ENCODE peak calls at places on chromosomes 12 and 14, in six cellular contexts. J, A, H, U, N and Q are unnamed samples.

GRCh38 chr12:52204095-52204930 is 12.5 kb upstream of the KRT80 start:
- DNase-seq in J (no peak), A (no peak), H (no peak), U (no peak), N (no peak), Q (peak)

GRCh38 chr12:68455676-68456345 is 123.6 kb upstream of the MDM1 start:
- DNase-seq in J (no peak), A (no peak), H (no peak), U (no peak), N (no peak), Q (no peak)

GRCh38 chr14:24556756-24557155 is 19.3 kb downstream of the CTSG start:
- DNase-seq in J (no peak), A (no peak), H (no peak), U (no peak), N (no peak), Q (no peak)

GRCh38 chr12:124744659-124745467 is 118.8 kb downstream of the SCARB1 start:
- DNase-seq in J (no peak), A (no peak), H (no peak), U (no peak), N (no peak), Q (no peak)

GRCh38 chr14:89027097-89027740 is 202.8 kb downstream of the TTC8 start:
- DNase-seq in J (peak), A (no peak), H (peak), U (peak), N (peak), Q (peak)

GRCh38 chr12:110330544-110330943 is 49.5 kb downstream of the ATP2A2 start:
- DNase-seq in J (no peak), A (no peak), H (no peak), U (no peak), N (no peak), Q (no peak)

GRCh38 chr14:54026671-54027070 is 70.0 kb upstream of the BMP4 start:
- DNase-seq in J (no peak), A (no peak), H (no peak), U (no peak), N (no peak), Q (no peak)

GRCh38 chr14:72961579-72962335 is 35.5 kb downstream of the DCAF4 start:
- DNase-seq in J (no peak), A (no peak), H (no peak), U (no peak), N (no peak), Q (no peak)

GRCh38 chr12:64526859-64527258 is 74.9 kb downstream of the TBK1 start:
- DNase-seq in J (no peak), A (no peak), H (no peak), U (no peak), N (no peak), Q (no peak)

GRCh38 chr12:11961686-11962085 is 109.1 kb upstream of the BCL2L14 start:
- DNase-seq in J (no peak), A (no peak), H (no peak), U (no peak), N (no peak), Q (no peak)

GRCh38 chr12:51362307-51362706 is 15.8 kb upstream of the CELA1 start:
- DNase-seq in J (peak), A (no peak), H (no peak), U (no peak), N (no peak), Q (no peak)

GRCh38 chr14:67332468-67332867 is 27.1 kb downstream of the ATP6V1D start:
- DNase-seq in J (no peak), A (no peak), H (no peak), U (no peak), N (no peak), Q (no peak)

GRCh38 chr12:46145881-46146280 is 123.0 kb downstream of the SLC38A1 start:
- DNase-seq in J (no peak), A (no peak), H (no peak), U (no peak), N (no peak), Q (no peak)

GRCh38 chr14:106094654-106095189 is 568.3 kb downstream of the TMEM121 start:
- DNase-seq in J (no peak), A (no peak), H (peak), U (peak), N (peak), Q (no peak)

GRCh38 chr14:68780358-68781160 is 12.3 kb downstream of the ZFP36L1 start:
- DNase-seq in J (no peak), A (peak), H (no peak), U (peak), N (no peak), Q (peak)

GRCh38 chr12:32126720-32127119 is 20.1 kb downstream of the BICD1 start:
- DNase-seq in J (no peak), A (no peak), H (no peak), U (no peak), N (no peak), Q (no peak)

GRCh38 chr12:95368931-95369330 is 105.0 kb upstream of the METAP2 start:
- DNase-seq in J (no peak), A (no peak), H (no peak), U (no peak), N (no peak), Q (no peak)

GRCh38 chr12:50257226-50258166 is 25.8 kb downstream of the LIMA1 start:
- DNase-seq in J (no peak), A (no peak), H (peak), U (no peak), N (no peak), Q (no peak)

GRCh38 chr12:56838602-56839488 is 75.7 kb downstream of the HSD17B6 start:
- DNase-seq in J (no peak), A (no peak), H (no peak), U (no peak), N (no peak), Q (no peak)

GRCh38 chr12:20798561-20798960 is 11.9 kb upstream of the SLCO1B3 start:
- DNase-seq in J (no peak), A (no peak), H (no peak), U (no peak), N (no peak), Q (no peak)

GRCh38 chr14:35159742-35160409 is 37.5 kb downstream of the PRORP start:
- DNase-seq in J (no peak), A (no peak), H (no peak), U (no peak), N (no peak), Q (no peak)

GRCh38 chr12:107684029-107684790 is 1.4 kb upstream of the PWP1 start:
- DNase-seq in J (no peak), A (no peak), H (no peak), U (no peak), N (no peak), Q (no peak)

GRCh38 chr14:104093366-104094055 is 8.0 kb downstream of the ASPG start:
- DNase-seq in J (no peak), A (no peak), H (no peak), U (no peak), N (no peak), Q (no peak)

GRCh38 chr14:92783813-92784431 is 10.2 kb upstream of the GOLGA5 start:
- DNase-seq in J (no peak), A (peak), H (peak), U (no peak), N (no peak), Q (no peak)

GRCh38 chr14:72801381-72801812 is 92.5 kb downstream of the DPF3 start:
- DNase-seq in J (no peak), A (no peak), H (no peak), U (no peak), N (no peak), Q (no peak)

GRCh38 chr12:171743-172705 is 41.9 kb downstream of the SLC6A12 start:
- DNase-seq in J (no peak), A (no peak), H (no peak), U (no peak), N (no peak), Q (no peak)

GRCh38 chr12:6468283-6468575 is 2.2 kb downstream of the VAMP1 start:
- DNase-seq in J (no peak), A (no peak), H (no peak), U (no peak), N (no peak), Q (no peak)